ENCODE peak calls at places on chromosomes 4 and X, in four cellular contexts. E is tibial nerve, B is right atrium auricular region, L is adrenal gland. D is an unnamed sample.

GRCh38 chrX:97743014-97743413 is 859.3 kb downstream of the RPA4 start:
- DNase-seq in E (no peak), B (no peak), L (no peak), D (no peak)

GRCh38 chrX:20221902-20222301 is 44.8 kb downstream of the RPS6KA3 start:
- DNase-seq in B (no peak), L (no peak), E (no peak), D (no peak)

GRCh38 chrX:21993265-21993664 is 38.9 kb upstream of the PHEX start:
- DNase-seq in B (no peak), E (no peak), L (peak), D (no peak)

GRCh38 chr4:15395342-15395741 is 32.5 kb upstream of the C1QTNF7 start:
- DNase-seq in B (no peak), E (no peak), L (no peak), D (no peak)

GRCh38 chr4:88659061-88659889 is 38.4 kb downstream of the NAP1L5 start:
- DNase-seq in E (peak), L (peak), B (peak), D (no peak)

GRCh38 chr4:84856468-84856867 is 110.0 kb downstream of the WDFY3 start:
- DNase-seq in E (no peak), L (no peak), B (no peak), D (no peak)

GRCh38 chrX:109920325-109920724 is 82.6 kb upstream of the TMEM164 start:
- DNase-seq in B (no peak), L (no peak), E (no peak), D (no peak)

GRCh38 chrX:102651968-102652744 is 873 bp downstream of the GPRASP1 start:
- DNase-seq in L (peak), B (peak), E (peak), D (no peak)

DNA sequence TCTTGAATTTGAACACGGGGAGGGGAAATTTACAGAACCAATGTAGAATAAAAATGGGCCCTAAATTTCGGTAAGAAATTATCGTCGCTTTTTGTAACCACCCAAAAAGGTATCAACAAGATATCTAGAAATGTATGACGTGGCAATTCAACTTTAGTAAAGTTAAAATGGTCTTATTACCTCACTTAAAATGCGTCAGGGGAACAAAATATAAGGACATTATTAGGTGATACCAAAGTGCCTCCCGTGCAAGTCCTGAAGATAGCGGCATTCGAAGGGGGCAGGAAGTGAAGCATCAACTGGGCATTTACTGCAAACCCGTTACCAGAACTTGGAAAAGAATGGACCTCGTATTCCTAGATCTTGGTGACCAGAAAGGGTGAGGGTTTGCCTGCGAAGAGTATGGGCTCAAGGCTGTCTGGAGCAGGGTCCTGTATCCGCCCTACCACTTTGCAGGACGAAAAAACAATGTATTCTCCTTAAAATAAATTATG is 980 bp downstream of the AP1S2 start:
- DNase-seq in B (no peak), L (no peak), E (no peak), D (no peak)
- H3K27ac ChIP-seq in B (peak), L (no peak), E (peak), D (no peak)

GRCh38 chrX:79477691-79478090 is 110.6 kb upstream of the ITM2A start:
- DNase-seq in B (no peak), E (no peak), L (no peak), D (no peak)
- H3K4me3 ChIP-seq in B (no peak), E (no peak), L (no peak), D (no peak)

GRCh38 chr4:6369924-6370645 is 100.4 kb downstream of the WFS1 start:
- DNase-seq in L (no peak), B (no peak), E (no peak), D (no peak)
- TF ChIP-seq CTCF in L (no peak), B (no peak), E (no peak), D (no peak)

GRCh38 chr4:60019946-60020345 is 1180.2 kb upstream of the ADGRL3 start:
- DNase-seq in L (no peak), B (no peak), E (no peak), D (no peak)
- H3K27ac ChIP-seq in L (no peak), B (no peak), E (no peak), D (no peak)

GRCh38 chr4:16865897-16866283 is 32.6 kb downstream of the LDB2 start:
- DNase-seq in B (no peak), E (no peak), L (no peak), D (no peak)
- H3K4me3 ChIP-seq in B (no peak), E (no peak), L (no peak), D (no peak)